ENCODE peak calls at places on chromosomes 12 and 14, in nine cellular contexts. G is stimulated activated CD8-positive, alpha-beta memory T cell treated with anti-CD3 and anti-CD28 coated beads, Interleukin-2, amount 100 ng/mL, for 1 hour; E is NCI-H1436; M is posterior cingulate gyrus; V is frontal cortex; R is gastrocnemius medialis; A is CD4-positive, alpha-beta memory T cell; N is ACHN; U is HS-5. X is an unnamed sample.

GRCh38 chr12:50840809-50841487 is 1.8 kb upstream of the TMPRSS12 start:
- DNase-seq in G (no peak), E (no peak), M (no peak), V (no peak), R (no peak), A (no peak), N (no peak), U (no peak), X (no peak)

GRCh38 chr14:21103710-21104447 is 3.0 kb downstream of the TMEM253 start:
- DNase-seq in G (peak; percentile 88), E (peak; percentile 91), M (peak; percentile 96), V (peak; percentile 92), R (peak; percentile 95), A (peak; percentile 95), N (peak; percentile 95), U (peak; percentile 78), X (peak; percentile 96)

GRCh38 chr14:25788252-25788651 is 738.3 kb upstream of the STXBP6 start:
- DNase-seq in G (no peak), E (no peak), M (no peak), V (no peak), R (no peak), A (no peak), N (no peak), U (no peak), X (no peak)

GRCh38 chr14:90443161-90444076 is 46.6 kb downstream of the CALM1 start:
- DNase-seq in G (no peak), E (no peak), M (no peak), V (no peak), R (no peak), A (no peak), N (no peak), U (no peak), X (no peak)

GRCh38 chr14:54252072-54252730 is 144.6 kb upstream of the CDKN3 start:
- DNase-seq in G (no peak), E (no peak), M (no peak), V (no peak), R (no peak), A (no peak), N (peak; percentile 89), U (peak; percentile 78), X (no peak)

GRCh38 chr12:100789146-100789545 is 5.4 kb upstream of the ANO4 start:
- DNase-seq in G (no peak), E (no peak), M (no peak), V (no peak), R (no peak), A (no peak), N (peak; percentile 47), U (no peak), X (no peak)

GRCh38 chr12:97752129-97752528 is 289.5 kb downstream of the RMST start:
- DNase-seq in G (no peak), E (no peak), M (no peak), V (no peak), R (no peak), A (no peak), N (no peak), U (no peak), X (no peak)

GRCh38 chr14:66662374-66662773 is 154.4 kb downstream of the GPHN start:
- DNase-seq in G (no peak), E (no peak), M (no peak), V (no peak), R (no peak), A (no peak), N (peak; percentile 6), U (no peak), X (no peak)

GRCh38 chr12:121018860-121019259 is 2.6 kb upstream of the C12orf43 start:
- DNase-seq in G (no peak), E (no peak), M (no peak), V (no peak), R (no peak), A (no peak), N (no peak), U (no peak), X (no peak)

GRCh38 chr12:44847888-44848770 is 28.0 kb downstream of the NELL2 start:
- DNase-seq in G (peak; percentile 39), E (no peak), M (no peak), V (no peak), R (no peak), A (peak; percentile 84), N (no peak), U (no peak), X (no peak)

GRCh38 chr12:110565919-110566871 is 16.9 kb downstream of the PPTC7 start:
- DNase-seq in G (no peak), E (no peak), M (no peak), V (no peak), R (no peak), A (no peak), N (no peak), U (no peak), X (no peak)

GRCh38 chr12:101666017-101666728 is 31.3 kb upstream of the CHPT1 start:
- DNase-seq in G (no peak), E (no peak), M (no peak), V (no peak), R (no peak), A (no peak), N (no peak), U (no peak), X (no peak)

GRCh38 chr12:124976999-124977398 is 11.9 kb downstream of the DHX37 start:
- DNase-seq in G (no peak), E (no peak), M (no peak), V (no peak), R (no peak), A (no peak), N (no peak), U (no peak), X (no peak)

GRCh38 chr14:64569108-64570045 is 19.6 kb downstream of the PPP1R36 start:
- DNase-seq in G (no peak), E (no peak), M (peak; percentile 36), V (no peak), R (peak; percentile 70), A (no peak), N (no peak), U (peak; percentile 45), X (peak; percentile 55)

GRCh38 chr12:5593056-5593455 is 161.1 kb downstream of the NTF3 start:
- DNase-seq in G (no peak), E (no peak), M (no peak), V (no peak), R (no peak), A (no peak), N (no peak), U (no peak), X (no peak)

GRCh38 chr14:64879635-64880381 is at the start of gene SPTB:
- DNase-seq in G (peak; percentile 40), E (peak; percentile 68), M (peak; percentile 60), V (peak; percentile 72), R (peak; percentile 83), A (peak; percentile 43), N (no peak), U (no peak), X (peak; percentile 79)

GRCh38 chr12:104026841-104027599 is 23.0 kb downstream of the GLT8D2 start:
- DNase-seq in G (no peak), E (no peak), M (no peak), V (no peak), R (no peak), A (no peak), N (no peak), U (no peak), X (no peak)

GRCh38 chr12:2689879-2690278 is 104.9 kb upstream of the FKBP4 start:
- DNase-seq in G (no peak), E (no peak), M (no peak), V (no peak), R (no peak), A (no peak), N (no peak), U (no peak), X (no peak)

GRCh38 chr12:106629797-106630669 is 47.2 kb downstream of the RFX4 start:
- DNase-seq in G (no peak), E (no peak), M (no peak), V (no peak), R (no peak), A (no peak), N (peak; percentile 45), U (peak; percentile 38), X (no peak)

GRCh38 chr14:23009939-23010718 is at the start of gene C14orf93:
- DNase-seq in G (peak; percentile 70), E (peak; percentile 62), M (peak; percentile 74), V (peak; percentile 82), R (peak; percentile 73), A (peak; percentile 74), N (peak; percentile 69), U (peak; percentile 32), X (peak; percentile 86)

GRCh38 chr12:56457817-56458216 is 3.4 kb upstream of the MIP start:
- DNase-seq in G (no peak), E (no peak), M (no peak), V (no peak), R (no peak), A (no peak), N (no peak), U (no peak), X (no peak)

GRCh38 chr12:108779998-108780688 is 48.8 kb upstream of the CORO1C start:
- DNase-seq in G (no peak), E (no peak), M (no peak), V (no peak), R (no peak), A (no peak), N (no peak), U (no peak), X (no peak)

GRCh38 chr12:58028294-58028693 is 86.9 kb downstream of the ATP23 start:
- DNase-seq in G (no peak), E (no peak), M (no peak), V (no peak), R (no peak), A (no peak), N (no peak), U (no peak), X (no peak)

GRCh38 chr14:61051046-61051445 is 70.0 kb downstream of the SLC38A6 start:
- DNase-seq in G (no peak), E (no peak), M (no peak), V (no peak), R (peak; percentile 13), A (no peak), N (no peak), U (no peak), X (peak; percentile 50)

GRCh38 chr12:12425616-12426015 is 68.7 kb downstream of the BORCS5 start:
- DNase-seq in G (no peak), E (no peak), M (no peak), V (no peak), R (no peak), A (no peak), N (no peak), U (no peak), X (no peak)

GRCh38 chr12:103664626-103665025 is 77.6 kb downstream of the STAB2 start:
- DNase-seq in G (no peak), E (no peak), M (no peak), V (no peak), R (no peak), A (no peak), N (no peak), U (no peak), X (no peak)

GRCh38 chr14:35858521-35859209 is 32.5 kb downstream of the BRMS1L start:
- DNase-seq in G (no peak), E (no peak), M (no peak), V (no peak), R (no peak), A (no peak), N (no peak), U (peak; percentile 23), X (no peak)

GRCh38 chr12:6540181-6540877 is 6.0 kb downstream of the GAPDH start:
- DNase-seq in G (no peak), E (peak; percentile 81), M (no peak), V (peak; percentile 65), R (peak; percentile 78), A (peak; percentile 41), N (peak; percentile 97), U (no peak), X (peak; percentile 95)

GRCh38 chr14:50355692-50356091 is 41.0 kb downstream of the CDKL1 start:
- DNase-seq in G (no peak), E (no peak), M (no peak), V (no peak), R (no peak), A (no peak), N (no peak), U (no peak), X (no peak)

GRCh38 chr12:59036973-59037807 is 116.9 kb upstream of the LRIG3 start:
- DNase-seq in G (no peak), E (no peak), M (no peak), V (no peak), R (no peak), A (no peak), N (no peak), U (no peak), X (no peak)

GRCh38 chr12:120962487-120963054 is 15.8 kb upstream of the HNF1A start:
- DNase-seq in G (no peak), E (no peak), M (no peak), V (no peak), R (no peak), A (no peak), N (no peak), U (peak; percentile 11), X (no peak)